ENCODE peak calls at places on chromosomes 1 and 21, in four cellular contexts. One of them, this sample, is unnamed.

GRCh38 chr1:10252508-10252907 is 42.1 kb downstream of the KIF1B start:
- DNase-seq in psoas muscle: no peak
- DNase-seq in astrocyte of the spinal cord: peak
- DNase-seq in fibroblast of pulmonary artery: peak
- DNase-seq in this sample: no peak

GRCh38 chr1:17359031-17359430 is 13.0 kb upstream of the PADI6 start:
- DNase-seq in fibroblast of pulmonary artery: no peak
- DNase-seq in psoas muscle: no peak
- DNase-seq in astrocyte of the spinal cord: no peak
- DNase-seq in this sample: no peak

GRCh38 chr1:198788561-198789064 is 149.8 kb downstream of the PTPRC start:
- DNase-seq in psoas muscle: no peak
- DNase-seq in astrocyte of the spinal cord: peak
- DNase-seq in fibroblast of pulmonary artery: peak
- DNase-seq in this sample: no peak

GRCh38 chr1:228723287-228723686 is 12.0 kb upstream of the RHOU start:
- DNase-seq in fibroblast of pulmonary artery: no peak
- DNase-seq in astrocyte of the spinal cord: no peak
- DNase-seq in psoas muscle: no peak
- DNase-seq in this sample: no peak

GRCh38 chr1:167418397-167418796 is 99.9 kb downstream of the CD247 start:
- DNase-seq in psoas muscle: no peak
- DNase-seq in astrocyte of the spinal cord: no peak
- DNase-seq in fibroblast of pulmonary artery: peak
- DNase-seq in this sample: no peak

GRCh38 chr1:229440821-229441537 is 7.1 kb upstream of the ACTA1 start:
- DNase-seq in astrocyte of the spinal cord: peak
- DNase-seq in psoas muscle: no peak
- DNase-seq in fibroblast of pulmonary artery: peak
- DNase-seq in this sample: peak

GRCh38 chr1:204294371-204294770 is 65.4 kb downstream of the PLEKHA6 start:
- DNase-seq in astrocyte of the spinal cord: peak
- DNase-seq in psoas muscle: peak
- DNase-seq in fibroblast of pulmonary artery: peak
- DNase-seq in this sample: peak

GRCh38 chr1:64941466-64942117 is 24.8 kb downstream of the JAK1 start:
- DNase-seq in fibroblast of pulmonary artery: no peak
- DNase-seq in astrocyte of the spinal cord: no peak
- DNase-seq in psoas muscle: no peak
- DNase-seq in this sample: no peak

GRCh38 chr1:94713472-94714141 is 106.5 kb upstream of the SLC44A3 start:
- DNase-seq in fibroblast of pulmonary artery: peak
- DNase-seq in psoas muscle: peak
- DNase-seq in astrocyte of the spinal cord: peak
- DNase-seq in this sample: peak

GRCh38 chr1:78622548-78622947 is 2.3 kb downstream of the IFI44L start:
- DNase-seq in astrocyte of the spinal cord: no peak
- DNase-seq in psoas muscle: no peak
- DNase-seq in fibroblast of pulmonary artery: no peak
- DNase-seq in this sample: no peak

GRCh38 chr1:7719468-7720104 is 51.5 kb upstream of the VAMP3 start:
- DNase-seq in fibroblast of pulmonary artery: no peak
- DNase-seq in astrocyte of the spinal cord: no peak
- DNase-seq in psoas muscle: no peak
- DNase-seq in this sample: no peak

GRCh38 chr1:154682252-154682651 is 74.3 kb upstream of the ADAR start:
- DNase-seq in psoas muscle: no peak
- DNase-seq in fibroblast of pulmonary artery: no peak
- DNase-seq in astrocyte of the spinal cord: no peak
- DNase-seq in this sample: no peak

GRCh38 chr21:39114871-39115658 is 68.2 kb downstream of the PSMG1 start:
- DNase-seq in fibroblast of pulmonary artery: peak
- DNase-seq in astrocyte of the spinal cord: peak
- DNase-seq in psoas muscle: no peak
- DNase-seq in this sample: peak

GRCh38 chr1:208791458-208791857 is 547.3 kb upstream of the PLXNA2 start:
- DNase-seq in fibroblast of pulmonary artery: peak
- DNase-seq in astrocyte of the spinal cord: peak
- DNase-seq in psoas muscle: no peak
- DNase-seq in this sample: no peak

GRCh38 chr1:212949771-212950170 is 570 bp upstream of the VASH2 start:
- DNase-seq in astrocyte of the spinal cord: no peak
- DNase-seq in fibroblast of pulmonary artery: no peak
- DNase-seq in psoas muscle: no peak
- DNase-seq in this sample: no peak

GRCh38 chr1:233737341-233737740 is 123.4 kb downstream of the KCNK1 start:
- DNase-seq in fibroblast of pulmonary artery: no peak
- DNase-seq in psoas muscle: no peak
- DNase-seq in astrocyte of the spinal cord: no peak
- DNase-seq in this sample: no peak

GRCh38 chr1:19410393-19410792 is 74.9 kb downstream of the CAPZB start:
- DNase-seq in fibroblast of pulmonary artery: no peak
- DNase-seq in astrocyte of the spinal cord: no peak
- DNase-seq in psoas muscle: no peak
- DNase-seq in this sample: no peak

GRCh38 chr1:111602302-111602701 is 17.3 kb upstream of the RAP1A start:
- DNase-seq in astrocyte of the spinal cord: no peak
- DNase-seq in psoas muscle: no peak
- DNase-seq in fibroblast of pulmonary artery: no peak
- DNase-seq in this sample: no peak

GRCh38 chr1:221100196-221100950 is 221.1 kb downstream of the HLX start:
- DNase-seq in fibroblast of pulmonary artery: peak
- DNase-seq in astrocyte of the spinal cord: peak
- DNase-seq in psoas muscle: no peak
- DNase-seq in this sample: peak

GRCh38 chr1:14769486-14770274 is 171.2 kb downstream of the KAZN start:
- DNase-seq in astrocyte of the spinal cord: no peak
- DNase-seq in fibroblast of pulmonary artery: no peak
- DNase-seq in psoas muscle: no peak
- DNase-seq in this sample: no peak

GRCh38 chr21:45026066-45026745 is 48.2 kb upstream of the ADARB1 start:
- DNase-seq in astrocyte of the spinal cord: no peak
- DNase-seq in fibroblast of pulmonary artery: no peak
- DNase-seq in psoas muscle: no peak
- DNase-seq in this sample: no peak

GRCh38 chr1:110186558-110186957 is 23.6 kb upstream of the KCNC4 start:
- DNase-seq in fibroblast of pulmonary artery: no peak
- DNase-seq in psoas muscle: no peak
- DNase-seq in astrocyte of the spinal cord: no peak
- DNase-seq in this sample: no peak

GRCh38 chr1:238063454-238063853 is 172.7 kb upstream of the ZP4 start:
- DNase-seq in astrocyte of the spinal cord: peak
- DNase-seq in fibroblast of pulmonary artery: no peak
- DNase-seq in psoas muscle: no peak
- DNase-seq in this sample: peak

GRCh38 chr1:227892930-227893695 is 54.6 kb downstream of the WNT9A start:
- DNase-seq in psoas muscle: peak
- DNase-seq in astrocyte of the spinal cord: no peak
- DNase-seq in fibroblast of pulmonary artery: no peak
- DNase-seq in this sample: no peak

GRCh38 chr1:113981962-113982931 is 3.0 kb downstream of the OLFML3 start:
- DNase-seq in fibroblast of pulmonary artery: peak
- DNase-seq in astrocyte of the spinal cord: peak
- DNase-seq in psoas muscle: peak
- DNase-seq in this sample: peak

GRCh38 chr1:113982955-113983742 is 3.9 kb downstream of the OLFML3 start:
- DNase-seq in fibroblast of pulmonary artery: no peak
- DNase-seq in psoas muscle: no peak
- DNase-seq in astrocyte of the spinal cord: no peak
- DNase-seq in this sample: no peak

GRCh38 chr1:113984710-113985109 is 5.4 kb downstream of the OLFML3 start:
- DNase-seq in psoas muscle: no peak
- DNase-seq in astrocyte of the spinal cord: peak
- DNase-seq in fibroblast of pulmonary artery: no peak
- DNase-seq in this sample: no peak

GRCh38 chr1:113986802-113987201 is 7.5 kb downstream of the OLFML3 start:
- DNase-seq in psoas muscle: no peak
- DNase-seq in fibroblast of pulmonary artery: no peak
- DNase-seq in astrocyte of the spinal cord: no peak
- DNase-seq in this sample: no peak

DNA sequence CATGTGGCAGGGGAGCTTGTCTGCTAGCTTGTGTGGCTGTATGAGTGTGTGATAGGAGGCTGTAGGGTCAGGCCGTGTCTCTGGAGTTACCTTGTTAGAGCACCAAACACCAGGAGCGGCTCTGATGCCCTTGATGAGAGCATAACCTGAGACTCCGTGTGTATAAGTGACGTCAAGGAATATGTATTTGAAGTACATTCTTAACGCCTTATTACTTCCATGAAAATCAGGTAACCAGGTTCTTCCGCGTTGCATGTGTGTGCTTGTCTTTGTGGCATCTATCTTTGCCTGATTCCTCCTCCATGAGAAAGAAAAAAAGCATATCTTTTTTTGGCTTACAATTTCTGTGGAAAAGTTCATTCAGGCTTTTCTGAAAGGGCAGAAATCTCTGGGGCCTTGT is 4.6 kb downstream of the OLFML3 start:
- DNase-seq in astrocyte of the spinal cord: no peak
- DNase-seq in psoas muscle: no peak
- DNase-seq in fibroblast of pulmonary artery: no peak
- DNase-seq in this sample: no peak
- H3K4me3 ChIP-seq in astrocyte of the spinal cord: no peak
- H3K4me3 ChIP-seq in psoas muscle: peak
- H3K4me3 ChIP-seq in fibroblast of pulmonary artery: no peak
- H3K4me3 ChIP-seq in this sample: no peak

GRCh38 chr1:30511563-30512252 is 211.7 kb downstream of the MATN1 start:
- DNase-seq in psoas muscle: no peak
- DNase-seq in fibroblast of pulmonary artery: no peak
- DNase-seq in astrocyte of the spinal cord: peak
- DNase-seq in this sample: no peak
- H3K4me3 ChIP-seq in psoas muscle: no peak
- H3K4me3 ChIP-seq in fibroblast of pulmonary artery: no peak
- H3K4me3 ChIP-seq in astrocyte of the spinal cord: no peak
- H3K4me3 ChIP-seq in this sample: no peak

GRCh38 chr1:93614550-93615200 is 67.0 kb downstream of the BCAR3 start:
- DNase-seq in fibroblast of pulmonary artery: no peak
- DNase-seq in astrocyte of the spinal cord: no peak
- DNase-seq in psoas muscle: no peak
- DNase-seq in this sample: no peak

GRCh38 chr1:93615201-93616150 is 66.2 kb downstream of the BCAR3 start:
- DNase-seq in astrocyte of the spinal cord: peak
- DNase-seq in psoas muscle: no peak
- DNase-seq in fibroblast of pulmonary artery: peak
- DNase-seq in this sample: peak

GRCh38 chr1:93617670-93618488 is 63.8 kb downstream of the BCAR3 start:
- DNase-seq in astrocyte of the spinal cord: no peak
- DNase-seq in fibroblast of pulmonary artery: no peak
- DNase-seq in psoas muscle: no peak
- DNase-seq in this sample: no peak

GRCh38 chr1:93616221-93616995 is 65.2 kb downstream of the BCAR3 start:
- DNase-seq in psoas muscle: no peak
- DNase-seq in astrocyte of the spinal cord: no peak
- DNase-seq in fibroblast of pulmonary artery: no peak
- DNase-seq in this sample: no peak

DNA sequence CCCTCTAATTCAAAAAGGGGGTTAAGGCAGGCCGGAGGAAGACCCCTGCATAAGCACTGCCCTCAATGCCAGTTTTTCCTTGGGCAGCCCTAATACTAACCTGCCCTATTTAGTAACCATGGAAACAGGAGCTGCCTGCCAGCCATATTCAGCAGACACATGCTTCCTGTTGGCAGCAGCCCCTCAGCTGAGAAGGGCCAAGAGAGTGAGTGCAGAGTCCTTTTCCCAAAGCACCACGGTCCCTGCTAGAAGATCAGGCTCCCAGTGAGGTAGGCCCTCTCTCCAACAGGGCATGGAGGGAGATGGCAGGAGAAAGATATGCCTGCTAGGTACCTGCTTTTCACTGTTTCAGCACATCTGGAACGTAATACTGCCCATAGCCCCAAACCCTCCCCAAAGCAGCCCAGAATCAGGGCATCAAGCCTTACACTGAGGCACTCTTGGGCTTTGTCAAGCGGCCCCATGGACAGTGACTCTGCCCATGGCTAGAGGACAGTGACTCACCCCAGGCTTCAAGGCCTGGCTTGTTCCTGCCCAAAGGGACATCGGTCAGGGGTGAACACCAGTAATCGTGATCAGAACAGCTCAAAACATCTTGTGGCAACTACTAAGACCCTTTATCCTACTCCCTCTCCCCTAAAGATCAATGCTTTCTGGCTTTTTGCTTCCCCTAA is 64.5 kb downstream of the BCAR3 start:
- DNase-seq in astrocyte of the spinal cord: no peak
- DNase-seq in fibroblast of pulmonary artery: peak
- DNase-seq in psoas muscle: no peak
- DNase-seq in this sample: no peak
- H3K4me3 ChIP-seq in astrocyte of the spinal cord: no peak
- H3K4me3 ChIP-seq in fibroblast of pulmonary artery: no peak
- H3K4me3 ChIP-seq in psoas muscle: no peak
- H3K4me3 ChIP-seq in this sample: no peak

GRCh38 chr1:41919131-41919530 is 409 bp upstream of the HIVEP3 start:
- DNase-seq in fibroblast of pulmonary artery: no peak
- DNase-seq in astrocyte of the spinal cord: no peak
- DNase-seq in psoas muscle: no peak
- DNase-seq in this sample: no peak
- H3K4me3 ChIP-seq in fibroblast of pulmonary artery: no peak
- H3K4me3 ChIP-seq in astrocyte of the spinal cord: no peak
- H3K4me3 ChIP-seq in psoas muscle: peak
- H3K4me3 ChIP-seq in this sample: no peak

GRCh38 chr1:234963904-234964702 is 164.5 kb downstream of the TOMM20 start:
- DNase-seq in fibroblast of pulmonary artery: no peak
- DNase-seq in psoas muscle: peak
- DNase-seq in astrocyte of the spinal cord: no peak
- DNase-seq in this sample: no peak
- H3K4me3 ChIP-seq in fibroblast of pulmonary artery: no peak
- H3K4me3 ChIP-seq in psoas muscle: no peak
- H3K4me3 ChIP-seq in astrocyte of the spinal cord: no peak
- H3K4me3 ChIP-seq in this sample: no peak

This sample was measured in astrocyte of the cerebellum.